ENCODE peak calls at places on chromosomes 3 and 15, in nine cellular contexts. S is mammary epithelial cell; U is A549; A is transverse colon; B is coronary artery; Q is CD4-positive, alpha-beta T cell; E is left ventricle myocardium inferior; O is psoas muscle; R is uterus. Y is an unnamed sample.

GRCh38 chr15:64151727-64152506 is at the start of gene SNX22:
- DNase-seq in O (no peak), E (no peak), S (no peak), Q (no peak), R (no peak), B (peak; percentile 74), A (peak; percentile 33), U (no peak), Y (no peak)

GRCh38 chr3:73621388-73621787 is 3.4 kb downstream of the PDZRN3 start:
- DNase-seq in E (peak; percentile 25), B (no peak), O (peak; percentile 65), A (no peak), S (no peak), U (no peak), R (no peak), Q (no peak), Y (no peak)

GRCh38 chr3:138890555-138891187 is 55.9 kb upstream of the PIK3CB start:
- DNase-seq in S (no peak), Q (no peak), B (no peak), R (no peak), U (no peak), E (no peak), O (no peak), A (no peak), Y (no peak)

GRCh38 chr15:64369078-64369607 is 12.1 kb downstream of the PCLAF start:
- DNase-seq in Q (no peak), B (no peak), S (no peak), O (no peak), E (no peak), R (no peak), U (no peak), A (no peak), Y (no peak)

GRCh38 chr15:88954431-88955277 is 41.5 kb upstream of the MFGE8 start:
- DNase-seq in E (peak; percentile 59), O (peak; percentile 73), B (peak; percentile 83), R (peak; percentile 18), Q (no peak), U (no peak), S (no peak), A (no peak), Y (peak; percentile 51)

GRCh38 chr3:183178833-183179549 is 16.5 kb upstream of the LAMP3 start:
- DNase-seq in R (peak; percentile 35), O (peak; percentile 58), E (peak; percentile 29), A (peak; percentile 39), Q (peak; percentile 10), U (peak; percentile 25), B (no peak), S (peak; percentile 46), Y (peak; percentile 87)

GRCh38 chr3:131730581-131730980 is 227.8 kb upstream of the MRPL3 start:
- DNase-seq in E (no peak), R (no peak), B (no peak), Q (no peak), S (peak; percentile 14), U (no peak), O (no peak), A (no peak), Y (no peak)

GRCh38 chr15:27955087-27955486 is 144.0 kb downstream of the OCA2 start:
- DNase-seq in E (no peak), A (no peak), R (no peak), Q (no peak), U (no peak), S (no peak), O (no peak), B (no peak), Y (peak; percentile 12)

GRCh38 chr3:15892828-15893227 is 95.0 kb upstream of the ANKRD28 start:
- DNase-seq in E (no peak), A (no peak), Q (no peak), R (no peak), U (no peak), S (no peak), O (no peak), B (no peak), Y (no peak)

GRCh38 chr3:23811117-23811487 is 5.3 kb downstream of the UBE2E1 start:
- DNase-seq in R (no peak), U (no peak), Q (no peak), O (no peak), A (peak; percentile 20), E (no peak), B (no peak), S (peak; percentile 26), Y (no peak)

GRCh38 chr3:42742688-42743087 is 30.4 kb downstream of the CCDC13 start:
- DNase-seq in U (no peak), Q (no peak), R (no peak), B (peak; percentile 69), E (no peak), O (no peak), S (no peak), A (no peak), Y (peak; percentile 35)

GRCh38 chr3:60316121-60316783 is 935.0 kb downstream of the FHIT start:
- DNase-seq in Q (no peak), B (no peak), U (no peak), S (no peak), O (no peak), A (no peak), R (no peak), E (no peak), Y (no peak)

GRCh38 chr3:151863611-151864010 is 9.8 kb upstream of the SUCNR1 start:
- DNase-seq in U (no peak), Q (no peak), O (no peak), S (no peak), R (no peak), A (no peak), B (no peak), E (no peak), Y (no peak)

GRCh38 chr3:105274958-105275357 is 91.8 kb upstream of the ALCAM start:
- DNase-seq in A (no peak), S (peak; percentile 83), B (no peak), O (no peak), U (peak; percentile 79), Q (no peak), E (no peak), R (no peak), Y (no peak)

GRCh38 chr15:64930019-64930652 is 18.4 kb downstream of the ANKDD1A start:
- DNase-seq in B (no peak), U (no peak), A (peak; percentile 44), O (no peak), E (no peak), S (no peak), Q (no peak), R (peak; percentile 7), Y (no peak)

GRCh38 chr3:186070550-186070949 is 38.3 kb downstream of the ETV5 start:
- DNase-seq in Q (no peak), B (no peak), S (no peak), E (no peak), U (no peak), A (no peak), R (no peak), O (no peak), Y (no peak)
- H3K27ac ChIP-seq in Q (no peak overlapping the region), B (no peak overlapping the region), S (no peak overlapping the region), E (no peak overlapping the region), U (no peak overlapping the region), A (no peak overlapping the region), R (no peak overlapping the region), O (no peak overlapping the region), Y (no peak overlapping the region)

DNA sequence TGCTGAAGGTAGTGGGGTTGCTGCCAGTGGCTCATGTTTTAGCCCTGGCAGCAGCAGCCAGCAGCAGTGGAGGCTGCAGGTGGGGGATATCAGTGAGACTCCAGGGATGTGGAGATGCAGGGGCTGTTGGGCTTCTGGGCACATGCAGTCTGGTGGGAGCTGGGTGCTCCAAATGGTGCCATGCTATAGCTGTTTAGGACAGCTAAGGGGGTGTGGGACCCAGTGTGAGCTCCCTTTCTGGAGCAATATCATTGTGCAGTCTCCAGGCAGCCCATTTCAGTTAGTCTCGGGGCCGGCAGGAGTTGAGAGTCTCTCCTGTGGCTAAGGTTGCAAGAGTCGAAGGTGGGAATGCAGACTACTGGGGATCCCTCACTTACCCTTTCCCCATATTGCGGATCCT is 111.9 kb downstream of the FAM43A start:
- DNase-seq in A (no peak), E (no peak), S (no peak), U (no peak), Q (no peak), B (no peak), R (no peak), O (no peak), Y (peak; percentile 28)
- H3K27ac ChIP-seq in A (no peak overlapping the region), E (no peak overlapping the region), S (no peak overlapping the region), U (no peak overlapping the region), Q (no peak overlapping the region), B (no peak overlapping the region), R (no peak overlapping the region), O (no peak overlapping the region), Y (no peak overlapping the region)

GRCh38 chr3:189824629-189825312 is 193.6 kb downstream of the TP63 start:
- DNase-seq in S (peak; percentile 97), E (no peak), U (peak; percentile 84), O (no peak), Q (no peak), B (no peak), A (no peak), R (no peak), Y (no peak)
- H3K27ac ChIP-seq in S (peak overlapping the region; percentile 98), E (no peak overlapping the region), U (peak overlapping the region; percentile 59), O (no peak overlapping the region), Q (no peak overlapping the region), B (no peak overlapping the region), A (no peak overlapping the region), R (no peak overlapping the region), Y (no peak overlapping the region)

GRCh38 chr3:52182203-52182602 is 15.8 kb upstream of the ALAS1 start:
- DNase-seq in B (no peak), A (peak; percentile 27), S (no peak), E (no peak), Q (no peak), R (no peak), O (no peak), U (no peak), Y (no peak)
- H3K27ac ChIP-seq in B (no peak overlapping the region), A (no peak overlapping the region), S (no peak overlapping the region), E (peak overlapping the region; percentile 87), Q (no peak overlapping the region), R (no peak overlapping the region), O (no peak overlapping the region), U (no peak overlapping the region), Y (no peak overlapping the region)

DNA sequence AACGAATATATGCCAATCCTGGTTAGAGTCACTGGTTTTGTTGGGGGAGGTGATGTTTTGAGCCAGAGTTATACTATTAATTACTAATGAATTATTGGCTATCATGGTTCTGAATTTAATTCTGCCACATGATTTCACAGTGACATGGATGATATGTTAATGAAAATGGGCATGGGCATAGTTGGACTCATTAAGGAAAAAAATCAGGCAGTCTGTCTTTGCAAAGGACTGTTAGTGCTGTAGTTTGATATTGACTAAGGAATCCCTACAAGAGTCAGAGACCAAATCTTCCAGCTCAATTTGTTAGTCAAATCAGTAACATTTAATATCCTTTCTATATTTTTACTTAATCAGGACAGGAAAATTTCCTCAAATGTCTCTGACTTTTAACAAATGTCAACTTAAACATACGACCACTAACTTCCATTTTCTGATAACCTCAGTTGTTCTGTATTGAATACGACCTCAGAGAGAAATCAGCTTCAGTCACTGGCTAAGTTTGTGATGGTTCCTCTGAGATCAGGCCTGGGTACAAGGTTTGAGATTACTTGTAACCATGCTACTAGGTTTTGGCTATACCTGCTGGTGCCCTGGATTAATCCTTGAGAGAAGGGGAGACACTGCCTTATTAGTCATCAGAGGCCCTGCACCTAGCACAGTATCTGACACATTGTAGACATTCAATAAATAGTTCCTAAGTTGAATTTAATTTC is 13.3 kb downstream of the NFKBIZ start:
- DNase-seq in O (no peak), E (no peak), R (no peak), S (peak; percentile 55), Q (no peak), B (no peak), A (no peak), U (no peak), Y (no peak)
- H3K27ac ChIP-seq in O (no peak overlapping the region), E (no peak overlapping the region), R (no peak overlapping the region), S (no peak overlapping the region), Q (no peak overlapping the region), B (no peak overlapping the region), A (no peak overlapping the region), U (no peak overlapping the region), Y (no peak overlapping the region)

Y was measured in endodermal cell.